ENCODE peak calls at places on chromosomes 1 and 21, in five cellular contexts. B is heart right ventricle, E is HFFc6, S is kidney epithelial cell, M is cardiac muscle cell. K is an unnamed sample.

GRCh38 chr1:206955476-206956312 is 9.4 kb upstream of the PIGR start:
- DNase-seq in E (no peak), S (no peak), B (no peak), M (peak; percentile 43), K (no peak)

GRCh38 chr21:36909423-36909822 is 57.0 kb downstream of the HLCS start:
- DNase-seq in M (no peak), E (no peak), B (no peak), S (no peak), K (no peak)

GRCh38 chr1:87329051-87329755 is 523 bp downstream of the LMO4 start:
- DNase-seq in M (peak; percentile 75), B (peak; percentile 55), E (no peak), S (no peak), K (peak; percentile 60)

GRCh38 chr1:67923074-67923473 is 89.8 kb upstream of the GNG12 start:
- DNase-seq in M (no peak), B (no peak), E (no peak), S (no peak), K (no peak)

GRCh38 chr1:228684609-228685008 is 50.7 kb upstream of the RHOU start:
- DNase-seq in M (peak; percentile 83), S (no peak), E (no peak), B (no peak), K (no peak)

GRCh38 chr1:92961896-92962752 is 862 bp upstream of the DIPK1A start:
- DNase-seq in E (peak; percentile 67), S (no peak), B (peak; percentile 28), M (peak; percentile 74), K (no peak)

GRCh38 chr1:201468501-201468843 is 516 bp downstream of the PHLDA3 start:
- DNase-seq in E (no peak), S (no peak), B (peak; percentile 57), M (peak; percentile 50), K (peak; percentile 60)

GRCh38 chr1:92343061-92343460 is 44.2 kb downstream of the RPAP2 start:
- DNase-seq in S (no peak), M (peak; percentile 35), B (no peak), E (no peak), K (no peak)

GRCh38 chr1:228393268-228393699 is 13.4 kb downstream of the TRIM11 start:
- DNase-seq in S (no peak), B (peak; percentile 60), M (peak; percentile 87), E (peak; percentile 53), K (no peak)

GRCh38 chr1:203672354-203672753 is 45.7 kb downstream of the ATP2B4 start:
- DNase-seq in S (no peak), E (peak; percentile 74), B (peak; percentile 73), M (peak; percentile 71), K (peak; percentile 50)

GRCh38 chr1:7420098-7420445 is 351.0 kb upstream of the VAMP3 start:
- DNase-seq in M (no peak), B (no peak), S (no peak), E (no peak), K (no peak)

GRCh38 chr1:26375081-26375480 is 2.5 kb upstream of the ZNF683 start:
- DNase-seq in B (no peak), E (no peak), M (no peak), S (no peak), K (no peak)

GRCh38 chr1:21904725-21905520 is 32.2 kb downstream of the HSPG2 start:
- DNase-seq in S (peak; percentile 90), E (peak; percentile 76), B (peak; percentile 59), M (peak; percentile 95), K (no peak)

GRCh38 chr1:39297534-39297933 is 93.0 kb downstream of the MACF1 start:
- DNase-seq in S (no peak), E (no peak), M (peak; percentile 12), B (no peak), K (no peak)

GRCh38 chr1:200917291-200917817 is 22.7 kb downstream of the INAVA start:
- DNase-seq in B (no peak), M (no peak), S (no peak), E (no peak), K (no peak)

GRCh38 chr1:60916926-60917325 is 165.4 kb upstream of the NFIA start:
- DNase-seq in M (no peak), B (no peak), E (no peak), S (no peak), K (no peak)

GRCh38 chr1:102045752-102046151 is 49.0 kb upstream of the OLFM3 start:
- DNase-seq in E (no peak), B (no peak), M (no peak), S (no peak), K (no peak)

GRCh38 chr21:45045481-45045880 is 28.9 kb upstream of the ADARB1 start:
- DNase-seq in B (no peak), S (no peak), M (peak; percentile 74), E (no peak), K (no peak)

GRCh38 chr1:203153051-203153988 is 22.3 kb downstream of the MYBPH start:
- DNase-seq in M (peak; percentile 34), S (no peak), E (no peak), B (no peak), K (no peak)

GRCh38 chr1:211829343-211830054 is 1.1 kb downstream of the LPGAT1 start:
- DNase-seq in B (peak; percentile 33), S (no peak), M (peak; percentile 17), E (no peak), K (peak; percentile 52)

GRCh38 chr21:34892196-34892595 is 156.9 kb downstream of the RUNX1 start:
- DNase-seq in E (no peak), B (no peak), M (no peak), S (no peak), K (no peak)

GRCh38 chr1:157966034-157966671 is 27.3 kb upstream of the KIRREL1 start:
- DNase-seq in S (peak; percentile 98), E (peak; percentile 64), M (peak; percentile 64), B (no peak), K (peak; percentile 31)

GRCh38 chr1:233107130-233107529 is 156.7 kb downstream of the NTPCR start:
- DNase-seq in E (no peak), B (no peak), S (no peak), M (no peak), K (no peak)

GRCh38 chr21:41768371-41769042 is 1.7 kb upstream of the RIPK4 start:
- DNase-seq in E (peak; percentile 81), S (peak; percentile 64), B (no peak), M (peak; percentile 51), K (peak; percentile 60)

GRCh38 chr1:214720561-214720960 is 117.6 kb downstream of the CENPF start:
- DNase-seq in E (no peak), M (no peak), S (no peak), B (no peak), K (no peak)

GRCh38 chr1:214717323-214717722 is 114.3 kb downstream of the CENPF start:
- DNase-seq in B (no peak), E (no peak), S (peak; percentile 37), M (no peak), K (no peak)

GRCh38 chr1:214715126-214715525 is 112.1 kb downstream of the CENPF start:
- DNase-seq in B (no peak), M (no peak), S (no peak), E (no peak), K (no peak)

GRCh38 chr1:214718724-214719123 is 115.7 kb downstream of the CENPF start:
- DNase-seq in B (no peak), M (peak; percentile 5), E (no peak), S (no peak), K (no peak)

DNA sequence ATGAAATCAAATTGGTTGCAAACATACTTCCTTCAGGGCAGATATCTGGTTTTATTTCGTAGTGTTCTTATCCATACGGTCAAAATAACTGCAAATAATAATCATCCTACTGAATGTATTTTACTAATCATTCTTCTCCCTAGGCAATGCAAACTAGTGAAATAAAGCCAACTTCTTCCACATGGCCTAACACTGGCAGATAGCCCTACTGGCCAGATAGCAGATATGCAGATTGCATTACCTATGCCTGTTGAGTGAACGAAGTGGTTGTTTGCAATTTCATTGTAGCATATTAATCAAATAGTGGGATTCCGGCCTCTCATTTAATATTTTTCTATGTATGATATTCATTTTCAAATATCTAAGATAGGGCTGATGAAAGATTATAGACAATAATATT is 116.2 kb downstream of the CENPF start:
- DNase-seq in B (no peak), S (no peak), M (no peak), E (no peak), K (no peak)
- TF ChIP-seq CTCF in B (no peak), S (no peak), M (no peak), E (peak; percentile 50), K (no peak)

GRCh38 chr1:65416767-65417166 is 3.7 kb upstream of the LEPR start:
- DNase-seq in E (no peak), B (no peak), S (no peak), M (no peak), K (no peak)

GRCh38 chr1:65417729-65418128 is 2.7 kb upstream of the LEPR start:
- DNase-seq in M (no peak), E (no peak), S (no peak), B (no peak), K (no peak)

GRCh38 chr1:65420590-65421340 is at the start of the genes LEPR and LEPROT:
- DNase-seq in E (no peak), B (no peak), S (peak; percentile 55), M (no peak), K (no peak)

GRCh38 chr1:65419681-65420589 is 533 bp upstream of the LEPR start:
- DNase-seq in S (peak; percentile 82), B (peak; percentile 99), E (peak; percentile 98), M (peak; percentile 99), K (peak; percentile 99)

DNA sequence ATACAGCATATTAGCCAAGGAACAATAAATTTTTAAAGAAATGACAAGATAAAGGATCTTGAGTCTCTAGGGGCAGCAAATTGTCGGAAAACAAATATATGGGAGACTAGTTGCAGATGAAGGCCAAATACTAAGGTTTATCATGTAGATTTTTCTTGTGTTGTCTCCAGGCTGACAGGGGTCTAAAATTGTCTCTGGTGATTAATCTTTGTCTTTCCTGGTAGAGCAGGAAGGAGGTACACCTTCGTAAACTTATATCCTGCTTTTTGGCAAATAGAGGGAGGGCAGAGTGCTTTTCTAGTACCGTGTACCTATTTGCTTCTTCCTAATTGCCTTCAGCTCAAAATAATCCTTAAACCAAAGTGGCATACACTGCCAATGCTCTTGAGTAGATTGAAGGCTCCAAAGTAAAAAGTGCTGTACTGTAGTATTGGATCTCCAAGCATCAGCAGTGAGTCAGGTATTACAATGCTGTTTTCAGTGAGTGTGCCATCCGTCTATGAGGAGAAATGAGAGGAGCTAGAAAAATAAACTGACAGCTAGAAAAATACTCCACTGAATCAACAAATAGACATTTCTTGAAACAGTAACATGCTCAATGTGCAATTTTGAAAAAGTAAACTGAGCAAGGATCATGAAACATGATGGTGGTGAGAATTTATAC is 1.8 kb upstream of the LEPR start:
- DNase-seq in S (no peak), B (no peak), M (no peak), E (no peak), K (no peak)
- TF ChIP-seq CTCF in S (no peak), B (no peak), M (no peak), E (no peak), K (no peak)

DNA sequence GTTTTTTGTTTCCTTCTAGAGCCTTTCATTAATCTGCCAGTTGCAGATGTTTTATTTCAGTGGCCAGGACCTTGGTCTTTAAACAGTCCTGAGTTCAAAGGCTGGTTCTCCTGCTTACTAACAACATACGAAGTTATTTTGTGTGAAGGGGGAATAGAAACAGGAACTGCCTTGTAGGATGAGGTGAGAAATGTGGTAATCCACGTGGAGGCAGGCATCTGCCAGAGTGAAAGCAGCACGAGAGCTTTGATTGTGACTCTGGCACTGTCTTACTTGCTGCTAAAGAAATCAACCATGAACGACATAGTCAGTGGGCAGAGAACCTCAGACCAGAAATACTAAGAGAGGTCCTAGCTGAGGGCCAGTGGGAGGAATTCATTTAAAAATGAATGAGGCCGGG is 30.4 kb downstream of the TMEM63A start:
- DNase-seq in S (no peak), E (no peak), M (no peak), B (no peak), K (no peak)
- TF ChIP-seq CTCF in S (no peak), E (no peak), M (no peak), B (no peak), K (no peak)

GRCh38 chr1:56803561-56804156 is 15.5 kb downstream of the FYB2 start:
- DNase-seq in E (peak; percentile 9), S (no peak), M (peak; percentile 27), B (no peak), K (peak; percentile 59)
- TF ChIP-seq CTCF in E (peak; percentile 69), S (peak; percentile 81), M (peak; percentile 61), B (peak; percentile 26), K (peak; percentile 61)